ENCODE peak calls at places on chromosomes 6 and 20, in four cellular contexts. One of them, this sample, is unnamed.

GRCh38 chr6:12115492-12115891 is 103.4 kb downstream of the HIVEP1 start:
- DNase-seq in K562: no peak
- DNase-seq in HepG2: no peak
- DNase-seq in WTC11: no peak
- DNase-seq in this sample: no peak

GRCh38 chr6:40210628-40211056 is 276.4 kb upstream of the MOCS1 start:
- DNase-seq in K562: no peak
- DNase-seq in HepG2: no peak
- DNase-seq in WTC11: no peak
- DNase-seq in this sample: peak; percentile 54

GRCh38 chr6:170227996-170228550 is 62.8 kb downstream of the DLL1 start:
- DNase-seq in K562: no peak
- DNase-seq in HepG2: no peak
- DNase-seq in WTC11: no peak
- DNase-seq in this sample: no peak

GRCh38 chr6:10690651-10691445 is 3.6 kb downstream of the C6orf52 start:
- DNase-seq in K562: no peak
- DNase-seq in HepG2: no peak
- DNase-seq in WTC11: no peak
- DNase-seq in this sample: no peak

GRCh38 chr6:118869894-118870665 is 23.9 kb upstream of the ASF1A start:
- DNase-seq in K562: no peak
- DNase-seq in HepG2: peak; percentile 36
- DNase-seq in WTC11: no peak
- DNase-seq in this sample: no peak

GRCh38 chr6:37441651-37442050 is 8.6 kb downstream of the CMTR1 start:
- DNase-seq in K562: no peak
- DNase-seq in HepG2: no peak
- DNase-seq in WTC11: no peak
- DNase-seq in this sample: peak; percentile 33

GRCh38 chr6:43476744-43477143 is 626 bp upstream of the TJAP1 start:
- DNase-seq in K562: no peak
- DNase-seq in HepG2: no peak
- DNase-seq in WTC11: no peak
- DNase-seq in this sample: no peak

GRCh38 chr6:11718461-11718860 is 60.1 kb downstream of the ADTRP start:
- DNase-seq in K562: no peak
- DNase-seq in HepG2: no peak
- DNase-seq in WTC11: no peak
- DNase-seq in this sample: no peak

GRCh38 chr6:30682181-30683117 is 4.0 kb downstream of the PPP1R18 start:
- DNase-seq in K562: peak; percentile 76
- DNase-seq in HepG2: peak; percentile 50
- DNase-seq in WTC11: peak; percentile 42
- DNase-seq in this sample: peak; percentile 84

GRCh38 chr20:38057351-38057972 is 23.9 kb downstream of the RPRD1B start:
- DNase-seq in K562: peak; percentile 79
- DNase-seq in HepG2: peak; percentile 88
- DNase-seq in WTC11: peak; percentile 94
- DNase-seq in this sample: peak; percentile 80

GRCh38 chr6:107646176-107646575 is 156.3 kb downstream of the SOBP start:
- DNase-seq in K562: no peak
- DNase-seq in HepG2: no peak
- DNase-seq in WTC11: no peak
- DNase-seq in this sample: no peak

GRCh38 chr6:140078552-140079126 is 704.2 kb upstream of the CITED2 start:
- DNase-seq in K562: no peak
- DNase-seq in HepG2: no peak
- DNase-seq in WTC11: no peak
- DNase-seq in this sample: no peak

GRCh38 chr6:63058601-63059000 is 152.7 kb upstream of the FKBP1C start:
- DNase-seq in K562: no peak
- DNase-seq in HepG2: no peak
- DNase-seq in WTC11: no peak
- DNase-seq in this sample: no peak

GRCh38 chr6:52104979-52105378 is 17.6 kb upstream of the PKHD1 start:
- DNase-seq in K562: no peak
- DNase-seq in HepG2: no peak
- DNase-seq in WTC11: no peak
- DNase-seq in this sample: no peak
- TF ChIP-seq FOXJ3 in K562: no peak
- TF ChIP-seq FOXJ3 in HepG2: no peak
- TF ChIP-seq FOXJ3 in WTC11: no peak
- TF ChIP-seq FOXJ3 in this sample: no peak

GRCh38 chr6:41974281-41974825 is 32.7 kb upstream of the CCND3 start:
- DNase-seq in K562: no peak
- DNase-seq in HepG2: no peak
- DNase-seq in WTC11: no peak
- DNase-seq in this sample: no peak

GRCh38 chr6:41976794-41977484 is 35.3 kb upstream of the CCND3 start:
- DNase-seq in K562: no peak
- DNase-seq in HepG2: peak; percentile 34
- DNase-seq in WTC11: no peak
- DNase-seq in this sample: no peak

GRCh38 chr6:41970436-41970846 is 28.8 kb upstream of the CCND3 start:
- DNase-seq in K562: no peak
- DNase-seq in HepG2: no peak
- DNase-seq in WTC11: no peak
- DNase-seq in this sample: no peak

GRCh38 chr6:41975276-41975675 is 33.7 kb upstream of the CCND3 start:
- DNase-seq in K562: no peak
- DNase-seq in HepG2: no peak
- DNase-seq in WTC11: no peak
- DNase-seq in this sample: no peak
- TF ChIP-seq FOXJ3 in K562: no peak
- TF ChIP-seq FOXJ3 in HepG2: no peak
- TF ChIP-seq FOXJ3 in WTC11: no peak
- TF ChIP-seq FOXJ3 in this sample: no peak

GRCh38 chr6:89237158-89237557 is 20.0 kb upstream of the GABRR1 start:
- DNase-seq in K562: no peak
- DNase-seq in HepG2: no peak
- DNase-seq in WTC11: no peak
- DNase-seq in this sample: no peak

GRCh38 chr6:89242574-89243330 is 25.6 kb upstream of the GABRR1 start:
- DNase-seq in K562: no peak
- DNase-seq in HepG2: peak; percentile 44
- DNase-seq in WTC11: no peak
- DNase-seq in this sample: peak; percentile 61

GRCh38 chr6:89244237-89244985 is 27.3 kb upstream of the GABRR1 start:
- DNase-seq in K562: no peak
- DNase-seq in HepG2: no peak
- DNase-seq in WTC11: no peak
- DNase-seq in this sample: no peak

GRCh38 chr6:89243331-89243629 is 26.1 kb upstream of the GABRR1 start:
- DNase-seq in K562: no peak
- DNase-seq in HepG2: no peak
- DNase-seq in WTC11: no peak
- DNase-seq in this sample: no peak

DNA sequence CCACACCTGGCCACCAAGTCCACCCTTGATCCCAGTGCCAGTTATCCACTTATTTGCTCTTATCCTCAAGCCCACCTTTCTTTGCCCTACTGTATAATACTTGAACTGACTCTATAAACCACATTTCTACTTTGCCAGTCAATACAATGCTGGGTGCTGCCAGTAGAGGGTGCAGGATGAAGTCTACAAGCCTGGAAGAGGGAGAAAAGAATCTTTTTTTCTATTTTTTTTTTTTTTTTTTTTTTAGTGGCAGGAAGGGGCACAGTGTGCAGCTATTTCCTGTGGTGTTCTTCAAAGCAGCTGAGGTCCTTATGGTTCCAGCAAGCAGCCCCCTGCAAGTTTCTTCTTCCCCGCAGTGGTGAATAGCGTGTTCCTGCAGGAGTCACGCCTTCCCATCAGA is 22.2 kb upstream of the GABRR1 start:
- DNase-seq in K562: peak; percentile 22
- DNase-seq in HepG2: no peak
- DNase-seq in WTC11: peak; percentile 32
- DNase-seq in this sample: peak; percentile 34
- TF ChIP-seq FOXJ3 in K562: no peak
- TF ChIP-seq FOXJ3 in HepG2: no peak
- TF ChIP-seq FOXJ3 in WTC11: no peak
- TF ChIP-seq FOXJ3 in this sample: no peak

DNA sequence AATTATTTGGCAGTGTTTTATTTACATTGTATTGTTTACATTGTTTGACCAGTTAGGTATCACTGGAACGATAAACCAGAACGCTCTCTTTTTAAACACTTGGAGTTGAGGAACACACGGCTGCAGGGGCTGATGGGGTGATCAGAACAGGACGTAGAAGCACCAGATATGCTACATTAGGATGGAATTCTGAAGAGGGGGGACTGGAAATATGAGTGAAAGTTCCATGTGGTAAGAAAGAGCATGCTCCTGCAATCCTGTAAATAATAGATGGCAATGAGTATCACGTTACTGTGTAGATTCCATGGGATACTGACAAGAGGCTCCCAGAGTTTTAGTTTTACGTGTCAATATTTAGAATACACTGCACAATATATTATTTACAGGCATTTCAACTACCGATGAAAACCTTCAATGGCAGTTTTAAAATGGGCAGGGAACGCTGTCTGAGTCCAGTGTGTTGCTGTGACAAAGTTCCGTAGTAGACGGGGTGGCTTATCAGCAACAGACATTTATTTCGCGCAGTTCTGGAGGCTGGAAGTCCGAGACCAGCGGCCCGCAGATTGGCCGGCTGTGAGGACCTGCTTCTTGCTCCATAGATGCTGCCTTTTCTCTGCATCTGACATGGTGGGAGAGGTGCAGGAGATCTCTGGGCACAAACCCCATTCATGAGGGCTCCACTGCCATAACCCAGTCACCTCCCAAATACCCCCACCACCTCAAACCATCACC is 43.1 kb downstream of the SYNJ2 start:
- DNase-seq in K562: peak; percentile 57
- DNase-seq in HepG2: no peak
- DNase-seq in WTC11: no peak
- DNase-seq in this sample: no peak
- TF ChIP-seq FOXJ3 in K562: no peak
- TF ChIP-seq FOXJ3 in HepG2: no peak
- TF ChIP-seq FOXJ3 in WTC11: no peak
- TF ChIP-seq FOXJ3 in this sample: no peak

GRCh38 chr20:18702736-18703135 is 110.8 kb upstream of the SCP2D1 start:
- DNase-seq in K562: no peak
- DNase-seq in HepG2: no peak
- DNase-seq in WTC11: no peak
- DNase-seq in this sample: no peak

GRCh38 chr20:18701969-18702368 is 111.6 kb upstream of the SCP2D1 start:
- DNase-seq in K562: no peak
- DNase-seq in HepG2: no peak
- DNase-seq in WTC11: no peak
- DNase-seq in this sample: no peak

GRCh38 chr20:18705906-18706305 is 107.7 kb upstream of the SCP2D1 start:
- DNase-seq in K562: no peak
- DNase-seq in HepG2: no peak
- DNase-seq in WTC11: no peak
- DNase-seq in this sample: no peak

GRCh38 chr20:18705490-18705889 is 108.1 kb upstream of the SCP2D1 start:
- DNase-seq in K562: no peak
- DNase-seq in HepG2: no peak
- DNase-seq in WTC11: no peak
- DNase-seq in this sample: no peak
- TF ChIP-seq FOXJ3 in K562: no peak
- TF ChIP-seq FOXJ3 in HepG2: no peak
- TF ChIP-seq FOXJ3 in WTC11: no peak
- TF ChIP-seq FOXJ3 in this sample: no peak

GRCh38 chr6:29519291-29520010 is 31.7 kb upstream of the MAS1L start:
- DNase-seq in K562: no peak
- DNase-seq in HepG2: no peak
- DNase-seq in WTC11: no peak
- DNase-seq in this sample: no peak

GRCh38 chr6:29517728-29518440 is 30.1 kb upstream of the MAS1L start:
- DNase-seq in K562: no peak
- DNase-seq in HepG2: no peak
- DNase-seq in WTC11: no peak
- DNase-seq in this sample: no peak

GRCh38 chr6:29520232-29520631 is 32.5 kb upstream of the MAS1L start:
- DNase-seq in K562: no peak
- DNase-seq in HepG2: no peak
- DNase-seq in WTC11: no peak
- DNase-seq in this sample: no peak

GRCh38 chr6:29517245-29517644 is 29.5 kb upstream of the MAS1L start:
- DNase-seq in K562: no peak
- DNase-seq in HepG2: no peak
- DNase-seq in WTC11: no peak
- DNase-seq in this sample: no peak

DNA sequence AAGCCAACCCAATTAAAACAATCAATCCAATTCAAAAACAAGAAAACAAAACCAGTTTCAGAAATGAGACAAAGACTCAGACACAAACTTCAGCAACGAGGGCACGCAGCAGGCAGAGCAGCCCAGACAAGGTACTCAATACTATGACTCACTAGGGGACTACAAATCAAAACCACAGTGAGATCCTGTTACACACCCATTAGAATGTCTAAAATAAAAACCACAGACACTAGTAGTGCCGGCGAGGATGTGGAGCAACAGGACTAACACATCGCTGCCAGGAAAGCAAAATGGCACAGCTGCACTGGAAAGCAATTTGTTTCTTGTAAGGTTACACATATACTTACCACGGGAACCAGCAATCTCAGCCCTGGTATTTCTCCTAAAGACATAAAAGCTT is 28.4 kb upstream of the MAS1L start:
- DNase-seq in K562: no peak
- DNase-seq in HepG2: no peak
- DNase-seq in WTC11: no peak
- DNase-seq in this sample: no peak
- TF ChIP-seq FOXJ3 in K562: no peak
- TF ChIP-seq FOXJ3 in HepG2: no peak
- TF ChIP-seq FOXJ3 in WTC11: no peak
- TF ChIP-seq FOXJ3 in this sample: no peak

GRCh38 chr20:39263076-39263475 is 300.9 kb downstream of the DHX35 start:
- DNase-seq in K562: no peak
- DNase-seq in HepG2: no peak
- DNase-seq in WTC11: no peak
- DNase-seq in this sample: no peak
- TF ChIP-seq FOXJ3 in K562: no peak
- TF ChIP-seq FOXJ3 in HepG2: no peak
- TF ChIP-seq FOXJ3 in WTC11: no peak
- TF ChIP-seq FOXJ3 in this sample: no peak

This sample was measured in SK-N-SH.